ENCODE peak calls at places on chromosomes 16 and 17, in ten cellular contexts. H is activated CD4-positive, alpha-beta T cell treated with anti-CD3 and anti-CD28 coated beads, Interleukin-2, amount 50 U/mL, for 1 hour; T is iPS DF 6.9; W is 8988T; I is GM12891; M is AG20443; J is iris pigment epithelial cell; F is WTC11; B is left colon; P is A673. X is an unnamed sample.

GRCh38 chr17:9016941-9017552 is 4.3 kb upstream of the NTN1 start:
- DNase-seq in T (no peak), I (no peak), W (no peak), P (no peak), J (no peak), H (no peak), B (no peak), F (no peak), M (no peak), X (no peak)

GRCh38 chr16:13883266-13883665 is 36.7 kb upstream of the ERCC4 start:
- DNase-seq in I (no peak), J (no peak), T (no peak), F (no peak), H (no peak), P (no peak), B (no peak), M (no peak), W (no peak), X (no peak)

GRCh38 chr16:57892041-57892440 is 78.9 kb downstream of the CNGB1 start:
- DNase-seq in H (no peak), I (no peak), J (peak; percentile 97), F (no peak), M (peak; percentile 38), B (no peak), T (no peak), W (no peak), P (no peak), X (no peak)

GRCh38 chr17:82234211-82235055 is 5.6 kb downstream of the SLC16A3 start:
- DNase-seq in W (no peak), F (no peak), H (no peak), J (no peak), B (no peak), P (no peak), T (no peak), M (no peak), I (no peak), X (peak; percentile 29)

GRCh38 chr16:66910175-66910940 is 8.3 kb downstream of the CDH16 start:
- DNase-seq in T (no peak), I (no peak), W (peak; percentile 53), J (no peak), P (no peak), B (no peak), F (no peak), M (no peak), H (no peak), X (no peak)

GRCh38 chr16:85042126-85042525 is 14.5 kb downstream of the KIAA0513 start:
- DNase-seq in T (no peak), F (no peak), W (no peak), J (no peak), I (no peak), H (no peak), B (no peak), M (no peak), P (no peak), X (no peak)

GRCh38 chr16:19912445-19913305 is 28.0 kb upstream of the GPRC5B start:
- DNase-seq in F (no peak), P (no peak), B (no peak), J (peak; percentile 38), M (peak; percentile 24), I (no peak), T (no peak), H (no peak), W (no peak), X (no peak)

GRCh38 chr16:23055481-23055880 is 93.8 kb downstream of the USP31 start:
- DNase-seq in B (no peak), H (no peak), W (no peak), F (no peak), P (no peak), M (no peak), I (no peak), T (no peak), J (no peak), X (no peak)

GRCh38 chr16:30472328-30472942 is at the start of gene ITGAL:
- DNase-seq in B (peak; percentile 59), P (no peak), M (no peak), W (no peak), F (no peak), H (peak; percentile 75), J (no peak), T (no peak), I (peak; percentile 68), X (no peak)

GRCh38 chr16:85699628-85700027 is 10.9 kb upstream of the GINS2 start:
- DNase-seq in W (no peak), H (no peak), I (no peak), P (peak; percentile 52), F (no peak), M (peak; percentile 78), T (no peak), J (peak; percentile 31), B (no peak), X (no peak)

GRCh38 chr17:51298508-51299371 is 38.4 kb downstream of the UTP18 start:
- DNase-seq in M (peak; percentile 67), F (no peak), B (no peak), H (no peak), W (no peak), T (peak; percentile 50), J (peak; percentile 61), P (peak; percentile 68), I (no peak), X (peak; percentile 19)

GRCh38 chr16:48681520-48681919 is 71.5 kb upstream of the N4BP1 start:
- DNase-seq in M (no peak), F (no peak), H (no peak), J (no peak), I (no peak), W (no peak), P (peak; percentile 1), B (no peak), T (no peak), X (no peak)

GRCh38 chr16:17408955-17409441 is 61.8 kb downstream of the XYLT1 start:
- DNase-seq in H (no peak), J (no peak), T (no peak), P (no peak), B (no peak), M (no peak), F (no peak), W (no peak), I (peak; percentile 37), X (no peak)

GRCh38 chr16:79757163-79757562 is 156.6 kb upstream of the MAF start:
- DNase-seq in H (no peak), J (no peak), I (no peak), T (no peak), B (no peak), W (no peak), P (no peak), M (no peak), F (peak; percentile 16), X (no peak)

GRCh38 chr17:48818361-48818841 is 1.4 kb upstream of the TTLL6 start:
- DNase-seq in I (no peak), J (no peak), H (no peak), M (no peak), P (no peak), B (no peak), W (no peak), T (no peak), F (peak; percentile 72), X (no peak)

GRCh38 chr17:77750427-77751043 is 208.0 kb upstream of the TNRC6C start:
- DNase-seq in H (no peak), P (no peak), I (no peak), W (no peak), T (no peak), B (no peak), J (no peak), M (no peak), F (peak; percentile 3), X (no peak)

GRCh38 chr17:73663614-73664013 is 19.4 kb upstream of the SDK2 start:
- DNase-seq in T (no peak), J (no peak), M (no peak), W (no peak), I (no peak), F (no peak), P (no peak), H (no peak), B (no peak), X (no peak)

GRCh38 chr17:72927760-72928159 is 164.7 kb downstream of the SLC39A11 start:
- DNase-seq in M (no peak), J (no peak), B (no peak), W (no peak), H (no peak), F (no peak), P (no peak), I (no peak), T (no peak), X (no peak)

GRCh38 chr16:8512941-8513624 is 77.2 kb downstream of the TMEM114 start:
- DNase-seq in T (no peak), J (no peak), I (no peak), P (no peak), B (no peak), W (no peak), H (no peak), F (no peak), M (no peak), X (no peak)

GRCh38 chr17:37438141-37438540 is 31.5 kb downstream of the TADA2A start:
- DNase-seq in M (no peak), B (no peak), J (no peak), H (no peak), W (no peak), T (no peak), F (no peak), I (no peak), P (no peak), X (no peak)

GRCh38 chr17:1647802-1648581 is 1.7 kb downstream of the RILP start:
- DNase-seq in T (no peak), H (no peak), F (peak; percentile 77), W (no peak), B (no peak), M (peak; percentile 31), I (no peak), P (peak; percentile 33), J (no peak), X (peak; percentile 26)

GRCh38 chr17:38358586-38359513 is 7.2 kb downstream of the SOCS7 start:
- DNase-seq in T (no peak), P (no peak), J (no peak), B (no peak), H (no peak), M (no peak), I (no peak), F (no peak), W (no peak), X (no peak)

GRCh38 chr16:89316701-89317100 is 99.2 kb downstream of the ZNF778 start:
- DNase-seq in P (peak; percentile 32), F (no peak), I (no peak), B (no peak), W (no peak), M (no peak), H (no peak), J (no peak), T (no peak), X (no peak)

GRCh38 chr17:79834575-79835469 is 4.4 kb downstream of the CBX4 start:
- DNase-seq in T (no peak), H (peak; percentile 47), F (peak; percentile 88), J (no peak), I (no peak), B (peak; percentile 37), P (peak; percentile 57), W (peak; percentile 78), M (no peak), X (no peak)

GRCh38 chr17:48522990-48523389 is 7.8 kb downstream of the HOXB1 start:
- DNase-seq in B (no peak), M (no peak), J (no peak), P (no peak), W (no peak), I (no peak), F (no peak), H (no peak), T (no peak), X (no peak)

GRCh38 chr16:34078697-34079096 is 619.3 kb downstream of the TP53TG3F start:
- DNase-seq in F (no peak), B (no peak), I (no peak), P (no peak), T (no peak), H (no peak), M (no peak), J (peak; percentile 55), W (no peak), X (no peak)

GRCh38 chr17:6047966-6048365 is 22.2 kb upstream of the WSCD1 start:
- DNase-seq in B (no peak), H (no peak), I (no peak), W (no peak), M (no peak), P (no peak), T (no peak), F (no peak), J (peak; percentile 68), X (no peak)

GRCh38 chr16:66927918-66928649 is 2.7 kb upstream of the RRAD start:
- DNase-seq in T (no peak), M (peak; percentile 36), J (no peak), B (no peak), H (no peak), P (no peak), W (no peak), I (no peak), F (no peak), X (no peak)

X was measured in BE2C.